ENCODE peak calls at places on chromosomes 3 and 15, in ten cellular contexts. G, C, Z, A, F, D, S, X, M and P are unnamed samples.

GRCh38 chr15:63301088-63301487 is 23.7 kb downstream of the APH1B start:
- DNase-seq in Z (no peak), X (no peak), A (no peak), D (no peak), G (no peak), M (no peak), S (no peak), F (no peak), C (no peak), P (no peak)

GRCh38 chr15:36908991-36909390 is 191.4 kb downstream of the MEIS2 start:
- DNase-seq in F (no peak), D (no peak), M (no peak), A (no peak), Z (no peak), S (no peak), X (no peak), G (no peak), C (no peak), P (no peak)

GRCh38 chr3:187000711-187001151 is 70.4 kb downstream of the ST6GAL1 start:
- DNase-seq in C (no peak), M (no peak), F (no peak), Z (no peak), G (no peak), X (no peak), D (no peak), A (no peak), S (no peak), P (no peak)

GRCh38 chr3:73500321-73500720 is 124.4 kb downstream of the PDZRN3 start:
- DNase-seq in X (no peak), F (peak), A (no peak), Z (no peak), D (peak), M (no peak), C (no peak), G (no peak), S (no peak), P (peak)

GRCh38 chr15:31273258-31273941 is 53.2 kb upstream of the KLF13 start:
- DNase-seq in X (no peak), D (peak), Z (peak), M (peak), A (no peak), C (no peak), F (no peak), S (no peak), G (no peak), P (no peak)

GRCh38 chr3:47475570-47476329 is at the start of gene SCAP:
- DNase-seq in X (peak), F (peak), A (peak), C (peak), D (peak), S (peak), M (peak), Z (peak), G (peak), P (peak)

GRCh38 chr3:186640473-186640818 is 247 bp downstream of the FETUB start:
- DNase-seq in M (no peak), D (peak), F (peak), G (peak), X (peak), S (peak), C (no peak), A (no peak), Z (peak), P (peak)

GRCh38 chr15:61700803-61701202 is 359.4 kb downstream of the VPS13C start:
- DNase-seq in C (no peak), D (no peak), Z (no peak), F (no peak), G (no peak), M (no peak), S (no peak), A (no peak), X (no peak), P (no peak)

GRCh38 chr3:171193693-171194092 is 167.2 kb upstream of the SLC2A2 start:
- DNase-seq in G (no peak), F (peak), C (no peak), Z (no peak), D (no peak), S (no peak), A (no peak), X (no peak), M (no peak), P (peak)

GRCh38 chr3:171192176-171192854 is 165.8 kb upstream of the SLC2A2 start:
- DNase-seq in G (peak), X (peak), S (peak), Z (no peak), A (no peak), F (peak), M (no peak), C (no peak), D (no peak), P (peak)

GRCh38 chr3:171198781-171199472 is 172.4 kb upstream of the SLC2A2 start:
- DNase-seq in X (no peak), F (no peak), G (no peak), Z (no peak), D (no peak), S (no peak), A (no peak), M (no peak), C (no peak), P (no peak)

GRCh38 chr3:171194965-171195364 is 168.4 kb upstream of the SLC2A2 start:
- DNase-seq in G (no peak), A (no peak), D (no peak), X (no peak), F (no peak), C (no peak), S (no peak), M (no peak), Z (no peak), P (no peak)

GRCh38 chr3:171195686-171196085 is 169.2 kb upstream of the SLC2A2 start:
- DNase-seq in D (no peak), C (no peak), F (peak), X (peak), A (no peak), Z (no peak), S (no peak), G (no peak), M (no peak), P (no peak)
- TF ChIP-seq CTCF in D (peak), C (no peak), F (peak), X (peak), A (no peak), Z (no peak), S (no peak), G (peak), M (no peak), P (no peak)

GRCh38 chr3:57163751-57164150 is 1.4 kb downstream of the IL17RD start:
- DNase-seq in A (peak), X (peak), Z (no peak), C (no peak), S (no peak), F (peak), G (peak), D (no peak), M (no peak), P (no peak)
- H3K4me3 ChIP-seq in A (peak), X (no peak), Z (peak), C (peak), S (peak), F (peak), G (peak), D (peak), M (peak), P (peak)

GRCh38 chr3:56302417-56302816 is 165.8 kb downstream of the ERC2 start:
- DNase-seq in M (no peak), F (no peak), A (no peak), X (no peak), C (no peak), G (no peak), S (no peak), Z (no peak), D (peak), P (no peak)
- TF ChIP-seq CTCF in M (no peak), F (peak), A (no peak), X (peak), C (no peak), G (peak), S (peak), Z (no peak), D (peak), P (no peak)

GRCh38 chr15:60480149-60480548 is 1.2 kb upstream of the ICE2 start:
- DNase-seq in C (no peak), D (no peak), Z (no peak), G (no peak), X (no peak), S (no peak), A (no peak), M (no peak), F (no peak), P (no peak)
- H3K4me3 ChIP-seq in C (no peak), D (no peak), Z (no peak), G (no peak), X (no peak), S (no peak), A (no peak), M (no peak), F (no peak), P (no peak)

GRCh38 chr3:160956785-160957184 is 148.4 kb downstream of the B3GALNT1 start:
- DNase-seq in F (peak), M (no peak), G (peak), D (no peak), X (peak), C (no peak), Z (no peak), S (peak), A (no peak), P (peak)
- TF ChIP-seq CTCF in F (peak), M (peak), G (peak), D (no peak), X (peak), C (no peak), Z (no peak), S (peak), A (no peak), P (peak)

DNA sequence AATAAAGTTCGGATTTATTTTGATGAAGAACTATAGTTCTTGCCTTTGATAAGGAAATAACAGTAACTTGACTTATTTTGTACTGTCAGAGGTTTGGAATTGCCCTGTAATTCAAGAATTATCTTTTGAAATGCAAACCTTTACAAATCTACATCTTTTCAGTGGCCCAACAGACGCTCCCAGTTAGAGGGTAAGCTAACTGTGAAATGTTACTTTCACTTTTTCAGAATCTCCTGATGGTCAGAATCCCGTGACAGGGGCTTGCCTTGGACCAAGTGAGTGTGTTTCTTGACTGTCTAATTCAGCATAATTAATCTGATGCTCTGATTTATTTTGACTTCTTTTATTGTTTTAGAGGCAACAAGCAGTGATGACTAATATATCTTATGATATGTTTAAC is 262.5 kb downstream of the PLOD2 start:
- DNase-seq in A (no peak), D (no peak), F (peak), G (peak), S (peak), C (no peak), X (no peak), M (no peak), Z (no peak), P (no peak)
- H3K4me3 ChIP-seq in A (peak), D (no peak), F (peak), G (peak), S (no peak), C (peak), X (no peak), M (no peak), Z (no peak), P (peak)

DNA sequence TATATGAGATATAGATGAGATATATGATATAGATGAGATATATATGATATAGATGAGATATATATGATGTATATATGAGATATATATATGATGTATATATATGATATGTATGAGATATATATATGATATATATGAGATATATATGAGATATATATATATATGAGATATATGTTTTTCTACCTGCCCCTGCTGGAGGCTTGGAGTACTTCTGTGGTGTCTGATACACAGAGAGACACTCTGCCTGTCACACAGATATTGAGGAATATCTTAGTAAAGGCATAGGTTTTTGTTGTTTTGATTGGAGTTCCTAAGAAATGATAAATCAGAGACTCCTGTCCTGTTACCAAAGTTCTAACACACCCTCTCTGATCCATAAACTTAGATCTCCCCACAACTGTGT is 43.0 kb downstream of the TMEM41A start:
- DNase-seq in Z (no peak), D (no peak), X (no peak), A (no peak), G (no peak), S (no peak), F (no peak), C (no peak), M (no peak), P (no peak)
- TF ChIP-seq CTCF in Z (no peak), D (no peak), X (peak), A (no peak), G (no peak), S (no peak), F (no peak), C (no peak), M (no peak), P (peak)

DNA sequence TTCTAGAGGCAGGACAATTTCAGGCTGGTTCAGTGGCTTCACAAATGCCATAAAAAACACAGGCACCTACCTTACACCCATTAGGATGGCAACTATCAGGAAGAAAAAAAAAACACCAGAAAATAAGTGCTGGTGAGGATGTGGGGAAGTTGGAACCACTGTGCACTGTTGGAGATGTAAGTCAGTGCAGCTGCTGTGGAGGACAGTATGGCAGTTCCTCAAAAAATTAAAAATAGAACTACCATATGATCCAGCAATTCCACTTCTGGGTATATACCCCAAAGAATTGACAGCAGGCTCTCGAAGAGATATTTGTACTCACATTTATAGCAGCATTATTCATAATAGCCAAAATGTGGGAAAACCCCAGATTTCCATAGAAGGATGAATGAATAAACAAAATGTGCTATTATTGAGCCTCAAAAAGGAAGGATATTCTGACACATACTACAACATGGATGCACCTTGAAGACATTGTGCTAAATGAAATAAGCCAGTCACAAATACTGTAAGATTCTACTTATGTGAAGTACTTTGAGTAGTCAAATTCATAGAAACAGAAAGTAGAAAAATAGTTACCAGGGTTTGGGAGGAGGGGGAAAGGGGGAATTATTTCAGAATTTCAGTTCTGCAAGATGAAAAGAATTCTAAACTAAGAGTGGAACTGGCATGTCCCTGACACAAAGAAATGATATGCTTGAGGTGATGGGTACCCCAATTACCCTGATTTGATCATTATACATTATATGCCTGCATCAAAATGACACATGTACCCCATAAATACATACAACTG is 40.9 kb downstream of the NR1D2 start:
- DNase-seq in G (no peak), D (no peak), C (no peak), X (no peak), S (no peak), Z (no peak), F (no peak), A (no peak), M (no peak), P (no peak)
- H3K4me3 ChIP-seq in G (no peak), D (no peak), C (no peak), X (no peak), S (no peak), Z (no peak), F (no peak), A (no peak), M (no peak), P (no peak)